ENCODE peak calls at places on chromosomes 5 and 9, in ten cellular contexts. Q is AG04449, V is astrocyte, L is PC-9, E is coronary artery, P is HCT116, K is tibial nerve, X is Caco-2, N is BE2C, C is fibroblast of mammary gland. S is an unnamed sample.

GRCh38 chr9:110095776-110096175 is 112.2 kb downstream of the C9orf152 start:
- DNase-seq in Q (no peak), V (peak; percentile 51), L (no peak), E (no peak), P (no peak), K (no peak), X (no peak), N (no peak), C (peak; percentile 78), S (no peak)

GRCh38 chr5:117118499-117118898 is 543.9 kb upstream of the SEMA6A start:
- DNase-seq in Q (no peak), V (no peak), L (no peak), E (no peak), P (no peak), K (no peak), X (no peak), N (no peak), C (no peak), S (no peak)

GRCh38 chr5:150000990-150001659 is 586 bp downstream of the HMGXB3 start:
- DNase-seq in Q (no peak), V (peak; percentile 34), L (peak; percentile 44), E (peak; percentile 76), P (no peak), K (no peak), X (peak; percentile 34), N (peak; percentile 66), C (peak; percentile 35), S (peak; percentile 75)

GRCh38 chr9:108708448-108708847 is 147.3 kb downstream of the ACTL7B start:
- DNase-seq in Q (no peak), V (no peak), L (no peak), E (no peak), P (no peak), K (peak; percentile 36), X (no peak), N (no peak), C (no peak), S (no peak)

GRCh38 chr9:31034311-31034710 is 1350.1 kb upstream of the ACO1 start:
- DNase-seq in Q (no peak), V (no peak), L (no peak), E (no peak), P (no peak), K (no peak), X (no peak), N (peak; percentile 82), C (no peak), S (no peak)

GRCh38 chr9:136794281-136795026 is 1.7 kb upstream of the CCDC183 start:
- DNase-seq in Q (no peak), V (no peak), L (no peak), E (no peak), P (no peak), K (no peak), X (no peak), N (no peak), C (no peak), S (no peak)

GRCh38 chr5:14720236-14720923 is 55.9 kb downstream of the OTULIN start:
- DNase-seq in Q (peak; percentile 69), V (peak; percentile 66), L (peak; percentile 20), E (no peak), P (no peak), K (no peak), X (no peak), N (no peak), C (peak; percentile 34), S (no peak)

GRCh38 chr5:172102251-172102870 is 85.7 kb downstream of the STK10 start:
- DNase-seq in Q (no peak), V (no peak), L (no peak), E (no peak), P (no peak), K (no peak), X (no peak), N (no peak), C (no peak), S (no peak)

GRCh38 chr9:89536145-89536574 is 38.2 kb upstream of the SEMA4D start:
- DNase-seq in Q (no peak), V (no peak), L (no peak), E (no peak), P (no peak), K (no peak), X (no peak), N (no peak), C (no peak), S (no peak)

GRCh38 chr5:110288766-110289165 is 437.7 kb downstream of the TMEM232 start:
- DNase-seq in Q (peak; percentile 92), V (peak; percentile 83), L (no peak), E (no peak), P (no peak), K (no peak), X (no peak), N (no peak), C (peak; percentile 99), S (no peak)

GRCh38 chr9:73037613-73038012 is 84.8 kb upstream of the ALDH1A1 start:
- DNase-seq in Q (no peak), V (peak; percentile 39), L (peak; percentile 30), E (no peak), P (no peak), K (no peak), X (no peak), N (no peak), C (peak; percentile 41), S (no peak)

GRCh38 chr5:6780802-6781391 is 67.7 kb downstream of the TENT4A start:
- DNase-seq in Q (no peak), V (no peak), L (no peak), E (peak; percentile 29), P (peak; percentile 38), K (no peak), X (peak; percentile 51), N (peak; percentile 63), C (peak; percentile 8), S (no peak)

GRCh38 chr9:134488901-134489280 is 152.7 kb upstream of the COL5A1 start:
- DNase-seq in Q (no peak), V (no peak), L (no peak), E (no peak), P (no peak), K (peak; percentile 6), X (no peak), N (no peak), C (no peak), S (no peak)

GRCh38 chr5:31106742-31107546 is 86.5 kb upstream of the CDH6 start:
- DNase-seq in Q (no peak), V (peak; percentile 91), L (no peak), E (no peak), P (no peak), K (no peak), X (peak; percentile 8), N (no peak), C (peak; percentile 1), S (no peak)

GRCh38 chr5:170623576-170624181 is 119.9 kb downstream of the KCNIP1 start:
- DNase-seq in Q (peak; percentile 5), V (no peak), L (peak; percentile 26), E (no peak), P (peak; percentile 48), K (no peak), X (peak; percentile 63), N (peak; percentile 80), C (peak; percentile 70), S (peak; percentile 24)

GRCh38 chr9:73230257-73230656 is 78.6 kb downstream of the ANXA1 start:
- DNase-seq in Q (no peak), V (peak; percentile 46), L (no peak), E (no peak), P (no peak), K (no peak), X (no peak), N (no peak), C (no peak), S (no peak)

GRCh38 chr9:86324308-86324707 is 29.9 kb downstream of the TUT7 start:
- DNase-seq in Q (no peak), V (peak; percentile 50), L (no peak), E (no peak), P (no peak), K (no peak), X (no peak), N (no peak), C (peak; percentile 73), S (no peak)

GRCh38 chr5:132859889-132860437 is 6.3 kb downstream of the GDF9 start:
- DNase-seq in Q (no peak), V (no peak), L (no peak), E (no peak), P (no peak), K (no peak), X (no peak), N (no peak), C (no peak), S (no peak)

GRCh38 chr5:76325326-76325725 is 77.8 kb upstream of the IQGAP2 start:
- DNase-seq in Q (no peak), V (no peak), L (no peak), E (no peak), P (no peak), K (no peak), X (no peak), N (no peak), C (no peak), S (no peak)
- H3K4me3 ChIP-seq in Q (no peak overlapping the region), V (no peak overlapping the region), L (no peak overlapping the region), E (no peak overlapping the region), P (no peak overlapping the region), K (no peak overlapping the region), X (no peak overlapping the region), N (no peak overlapping the region), C (no peak overlapping the region), S (no peak overlapping the region)

GRCh38 chr5:74542477-74542876 is 98.1 kb downstream of the ENC1 start:
- DNase-seq in Q (no peak), V (peak; percentile 72), L (no peak), E (no peak), P (no peak), K (no peak), X (no peak), N (no peak), C (peak; percentile 30), S (no peak)
- TF ChIP-seq CTCF in Q (no peak), V (no peak), L (peak; percentile 11), E (no peak), P (no peak), K (no peak), X (no peak), N (no peak), C (no peak), S (no peak)

DNA sequence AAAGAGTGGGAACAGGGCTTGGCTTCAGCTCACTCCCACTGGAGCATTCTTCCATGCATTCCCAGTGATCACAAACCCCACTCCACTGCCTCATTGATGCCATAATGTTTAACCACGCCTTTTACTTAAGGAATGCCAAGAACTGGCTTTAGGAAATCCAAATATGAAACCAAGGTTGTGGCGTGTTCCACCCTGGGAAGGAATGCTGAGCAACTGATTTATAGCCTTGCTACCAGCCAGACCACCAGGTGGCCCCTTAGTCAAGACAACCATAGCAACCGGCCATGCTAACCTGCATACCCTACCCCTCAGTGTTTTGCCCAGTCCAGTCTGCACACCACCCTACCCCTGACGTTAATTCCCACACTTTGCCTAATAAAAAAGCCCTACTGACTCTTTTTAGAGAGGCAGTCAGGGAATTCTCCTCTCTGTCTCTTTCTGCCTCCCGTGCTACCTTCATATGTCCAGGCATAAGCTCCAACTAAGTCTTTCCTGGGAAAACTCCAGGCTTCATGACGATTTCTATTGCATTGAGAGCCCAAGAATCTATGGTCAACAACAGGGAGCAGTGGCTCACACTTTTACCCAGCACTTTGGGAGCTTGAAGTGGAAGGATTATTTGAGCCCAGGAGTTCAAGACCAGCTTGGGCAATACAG is 27.0 kb upstream of the PRRC2B start:
- DNase-seq in Q (peak; percentile 19), V (peak; percentile 80), L (peak; percentile 64), E (no peak), P (no peak), K (no peak), X (peak; percentile 80), N (peak; percentile 71), C (peak; percentile 53), S (no peak)
- H3K4me3 ChIP-seq in Q (no peak overlapping the region), V (no peak overlapping the region), L (no peak overlapping the region), E (peak overlapping the region; percentile 30), P (no peak overlapping the region), K (no peak overlapping the region), X (no peak overlapping the region), N (peak overlapping the region; percentile 15), C (no peak overlapping the region), S (no peak overlapping the region)

GRCh38 chr5:60395712-60396329 is 304.1 kb downstream of the DEPDC1B start:
- DNase-seq in Q (no peak), V (no peak), L (no peak), E (no peak), P (no peak), K (no peak), X (no peak), N (peak; percentile 8), C (no peak), S (no peak)
- TF ChIP-seq CTCF in Q (no peak), V (no peak), L (no peak), E (no peak), P (no peak), K (no peak), X (no peak), N (peak; percentile 34), C (no peak), S (no peak)

S was measured in mucosa of descending colon.